ENCODE peak calls at places on chromosomes 6 and 20, in four cellular contexts. One of them, this sample, is unnamed.

GRCh38 chr6:15763827-15764226 is 101.0 kb upstream of the DTNBP1 start:
- DNase-seq in Peyer's patch: peak; percentile 90
- DNase-seq in uterus: no peak
- DNase-seq in body of pancreas: peak; percentile 27
- DNase-seq in this sample: peak; percentile 85

GRCh38 chr6:45611502-45611901 is 233.8 kb upstream of the SUPT3H start:
- DNase-seq in Peyer's patch: peak; percentile 50
- DNase-seq in uterus: no peak
- DNase-seq in body of pancreas: no peak
- DNase-seq in this sample: no peak

GRCh38 chr20:58408603-58409246 is 19.7 kb downstream of the VAPB start:
- DNase-seq in Peyer's patch: no peak
- DNase-seq in uterus: no peak
- DNase-seq in body of pancreas: no peak
- DNase-seq in this sample: no peak

GRCh38 chr6:121794630-121795029 is 359.2 kb downstream of the GJA1 start:
- DNase-seq in Peyer's patch: no peak
- DNase-seq in uterus: no peak
- DNase-seq in body of pancreas: no peak
- DNase-seq in this sample: peak; percentile 61

GRCh38 chr6:151998784-151999183 is 191.3 kb downstream of the ESR1 start:
- DNase-seq in Peyer's patch: no peak
- DNase-seq in uterus: peak; percentile 26
- DNase-seq in body of pancreas: no peak
- DNase-seq in this sample: no peak

GRCh38 chr6:13990830-13991229 is 66.1 kb downstream of the RNF182 start:
- DNase-seq in Peyer's patch: no peak
- DNase-seq in uterus: no peak
- DNase-seq in body of pancreas: no peak
- DNase-seq in this sample: no peak

GRCh38 chr6:28002181-28002580 is 45.1 kb downstream of the OR2B6 start:
- DNase-seq in Peyer's patch: no peak
- DNase-seq in uterus: no peak
- DNase-seq in body of pancreas: no peak
- DNase-seq in this sample: no peak

GRCh38 chr20:10213526-10213925 is 5.1 kb upstream of the SNAP25 start:
- DNase-seq in Peyer's patch: no peak
- DNase-seq in uterus: no peak
- DNase-seq in body of pancreas: no peak
- DNase-seq in this sample: no peak

GRCh38 chr20:47263502-47264084 is 92.9 kb downstream of the ZMYND8 start:
- DNase-seq in Peyer's patch: no peak
- DNase-seq in uterus: no peak
- DNase-seq in body of pancreas: no peak
- DNase-seq in this sample: peak; percentile 35

GRCh38 chr20:1357921-1358671 is 29.2 kb upstream of the SDCBP2 start:
- DNase-seq in Peyer's patch: no peak
- DNase-seq in uterus: no peak
- DNase-seq in body of pancreas: no peak
- DNase-seq in this sample: no peak

GRCh38 chr6:111894951-111895350 is 21.7 kb upstream of the FYN start:
- DNase-seq in Peyer's patch: no peak
- DNase-seq in uterus: no peak
- DNase-seq in body of pancreas: no peak
- DNase-seq in this sample: no peak

GRCh38 chr6:168648240-168648639 is 207.3 kb downstream of the SMOC2 start:
- DNase-seq in Peyer's patch: no peak
- DNase-seq in uterus: no peak
- DNase-seq in body of pancreas: peak; percentile 48
- DNase-seq in this sample: no peak

GRCh38 chr20:13295637-13296036 is 74.6 kb downstream of the ISM1 start:
- DNase-seq in Peyer's patch: no peak
- DNase-seq in uterus: no peak
- DNase-seq in body of pancreas: no peak
- DNase-seq in this sample: no peak

GRCh38 chr6:14177413-14178082 is 60.0 kb downstream of the CD83 start:
- DNase-seq in Peyer's patch: no peak
- DNase-seq in uterus: no peak
- DNase-seq in body of pancreas: no peak
- DNase-seq in this sample: no peak

GRCh38 chr6:136682292-136682691 is 110.0 kb downstream of the MAP3K5 start:
- DNase-seq in Peyer's patch: no peak
- DNase-seq in uterus: no peak
- DNase-seq in body of pancreas: no peak
- DNase-seq in this sample: no peak

GRCh38 chr20:44572551-44573500 is 9.6 kb upstream of the PKIG start:
- DNase-seq in Peyer's patch: no peak
- DNase-seq in uterus: peak; percentile 43
- DNase-seq in body of pancreas: no peak
- DNase-seq in this sample: peak; percentile 67

GRCh38 chr20:63974402-63975200 is 4.8 kb downstream of the SAMD10 start:
- DNase-seq in Peyer's patch: peak; percentile 53
- DNase-seq in uterus: no peak
- DNase-seq in body of pancreas: peak; percentile 47
- DNase-seq in this sample: peak; percentile 34

GRCh38 chr6:125073071-125073470 is 80.5 kb upstream of the TPD52L1 start:
- DNase-seq in Peyer's patch: no peak
- DNase-seq in uterus: no peak
- DNase-seq in body of pancreas: no peak
- DNase-seq in this sample: no peak

GRCh38 chr20:58239216-58239615 is 10.8 kb upstream of the ANKRD60 start:
- DNase-seq in Peyer's patch: no peak
- DNase-seq in uterus: no peak
- DNase-seq in body of pancreas: no peak
- DNase-seq in this sample: no peak

GRCh38 chr6:22349051-22349450 is 52.2 kb upstream of the PRL start:
- DNase-seq in Peyer's patch: no peak
- DNase-seq in uterus: no peak
- DNase-seq in body of pancreas: no peak
- DNase-seq in this sample: no peak

GRCh38 chr6:137271245-137272183 is 52.3 kb upstream of the IFNGR1 start:
- DNase-seq in Peyer's patch: no peak
- DNase-seq in uterus: no peak
- DNase-seq in body of pancreas: no peak
- DNase-seq in this sample: no peak

GRCh38 chr6:37319156-37319555 is 34.6 kb upstream of the RNF8 start:
- DNase-seq in Peyer's patch: no peak
- DNase-seq in uterus: no peak
- DNase-seq in body of pancreas: no peak
- DNase-seq in this sample: no peak

GRCh38 chr20:60477958-60478357 is 519.7 kb downstream of the CDH26 start:
- DNase-seq in Peyer's patch: no peak
- DNase-seq in uterus: no peak
- DNase-seq in body of pancreas: no peak
- DNase-seq in this sample: peak; percentile 33

GRCh38 chr6:108176281-108177089 is 10.7 kb downstream of the NR2E1 start:
- DNase-seq in Peyer's patch: no peak
- DNase-seq in uterus: no peak
- DNase-seq in body of pancreas: no peak
- DNase-seq in this sample: no peak

GRCh38 chr6:124478906-124479305 is 483.3 kb upstream of the RNF217 start:
- DNase-seq in Peyer's patch: no peak
- DNase-seq in uterus: no peak
- DNase-seq in body of pancreas: no peak
- DNase-seq in this sample: no peak

GRCh38 chr6:21091411-21091810 is 502.1 kb upstream of the SOX4 start:
- DNase-seq in Peyer's patch: no peak
- DNase-seq in uterus: no peak
- DNase-seq in body of pancreas: no peak
- DNase-seq in this sample: no peak

DNA sequence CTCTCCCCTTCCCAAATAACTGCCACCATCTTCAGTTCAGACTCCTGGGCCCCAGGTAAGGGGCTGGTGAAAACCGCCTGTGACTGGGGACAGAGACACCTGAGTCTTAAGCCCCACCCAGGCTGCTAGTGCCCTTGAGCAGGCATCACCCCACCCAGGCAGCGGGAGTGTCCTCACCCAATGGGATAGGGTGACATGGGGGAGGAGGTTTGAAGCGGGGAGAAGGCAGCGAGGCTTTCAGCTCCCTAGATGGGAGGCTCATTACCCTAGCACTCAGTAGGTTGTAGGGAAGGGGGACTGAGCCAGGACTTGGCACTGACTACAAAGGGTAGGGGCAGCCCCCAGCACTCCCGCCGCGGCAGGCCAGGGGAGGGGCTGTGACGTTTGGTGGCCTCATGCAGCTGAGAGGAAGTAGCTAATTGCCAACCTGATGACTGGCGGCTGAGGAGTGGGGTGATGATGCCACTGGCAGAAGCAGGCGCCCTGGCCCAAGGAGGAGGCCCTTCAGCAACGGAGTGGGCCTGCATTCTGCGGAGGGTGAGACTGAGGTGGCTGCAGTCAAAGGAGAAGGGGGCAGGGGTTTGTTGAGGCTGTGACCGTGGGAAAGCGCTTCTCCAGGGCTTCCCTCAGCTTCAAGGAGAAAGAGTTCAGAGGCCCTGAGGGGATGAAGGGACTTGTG is 126.9 kb downstream of the MRPL14 start:
- DNase-seq in Peyer's patch: peak; percentile 65
- DNase-seq in uterus: no peak
- DNase-seq in body of pancreas: peak; percentile 30
- DNase-seq in this sample: no peak
- TF ChIP-seq POLR2A in Peyer's patch: no peak
- TF ChIP-seq POLR2A in uterus: no peak
- TF ChIP-seq POLR2A in body of pancreas: no peak
- TF ChIP-seq POLR2A in this sample: no peak

GRCh38 chr20:32623667-32624157 is 38.6 kb upstream of the NOL4L start:
- DNase-seq in Peyer's patch: no peak
- DNase-seq in uterus: no peak
- DNase-seq in body of pancreas: no peak
- DNase-seq in this sample: no peak

GRCh38 chr20:32626407-32626806 is 41.3 kb upstream of the NOL4L start:
- DNase-seq in Peyer's patch: no peak
- DNase-seq in uterus: no peak
- DNase-seq in body of pancreas: no peak
- DNase-seq in this sample: no peak

GRCh38 chr20:32626859-32627636 is 41.9 kb upstream of the NOL4L start:
- DNase-seq in Peyer's patch: peak; percentile 60
- DNase-seq in uterus: no peak
- DNase-seq in body of pancreas: peak; percentile 33
- DNase-seq in this sample: no peak

GRCh38 chr20:32624687-32625345 is 39.7 kb upstream of the NOL4L start:
- DNase-seq in Peyer's patch: no peak
- DNase-seq in uterus: no peak
- DNase-seq in body of pancreas: no peak
- DNase-seq in this sample: no peak

GRCh38 chr20:32625996-32626395 is 40.9 kb upstream of the NOL4L start:
- DNase-seq in Peyer's patch: no peak
- DNase-seq in uterus: no peak
- DNase-seq in body of pancreas: no peak
- DNase-seq in this sample: no peak
- H3K27ac ChIP-seq in Peyer's patch: no peak overlapping the region
- H3K27ac ChIP-seq in uterus: no peak overlapping the region
- H3K27ac ChIP-seq in body of pancreas: no peak overlapping the region
- H3K27ac ChIP-seq in this sample: no peak overlapping the region

GRCh38 chr20:62571667-62572344 is 70.5 kb upstream of the SLCO4A1 start:
- DNase-seq in Peyer's patch: no peak
- DNase-seq in uterus: no peak
- DNase-seq in body of pancreas: no peak
- DNase-seq in this sample: no peak

GRCh38 chr20:62573856-62574611 is 68.3 kb upstream of the SLCO4A1 start:
- DNase-seq in Peyer's patch: no peak
- DNase-seq in uterus: no peak
- DNase-seq in body of pancreas: no peak
- DNase-seq in this sample: no peak

GRCh38 chr20:62574612-62574993 is 67.7 kb upstream of the SLCO4A1 start:
- DNase-seq in Peyer's patch: no peak
- DNase-seq in uterus: no peak
- DNase-seq in body of pancreas: no peak
- DNase-seq in this sample: no peak

GRCh38 chr20:62570897-62571666 is 71.2 kb upstream of the SLCO4A1 start:
- DNase-seq in Peyer's patch: no peak
- DNase-seq in uterus: no peak
- DNase-seq in body of pancreas: no peak
- DNase-seq in this sample: no peak

GRCh38 chr20:62572980-62573379 is 69.3 kb upstream of the SLCO4A1 start:
- DNase-seq in Peyer's patch: no peak
- DNase-seq in uterus: no peak
- DNase-seq in body of pancreas: no peak
- DNase-seq in this sample: no peak
- TF ChIP-seq POLR2A in Peyer's patch: no peak
- TF ChIP-seq POLR2A in uterus: no peak
- TF ChIP-seq POLR2A in body of pancreas: no peak
- TF ChIP-seq POLR2A in this sample: no peak

GRCh38 chr20:4513720-4514119 is 208.0 kb upstream of the PRND start:
- DNase-seq in Peyer's patch: no peak
- DNase-seq in uterus: no peak
- DNase-seq in body of pancreas: no peak
- DNase-seq in this sample: no peak
- H3K27ac ChIP-seq in Peyer's patch: no peak overlapping the region
- H3K27ac ChIP-seq in uterus: no peak overlapping the region
- H3K27ac ChIP-seq in body of pancreas: no peak overlapping the region
- H3K27ac ChIP-seq in this sample: no peak overlapping the region

This sample was measured in adrenal gland.